ENCODE peak calls at places on chromosomes 2 and 18, in ten cellular contexts. E is RWPE1, U is sigmoid colon, K is stomach, C is endothelial cell, G is fibroblast of lung, Q is tibial artery, N is fibroblast of mammary gland, M is spleen, V is dorsolateral prefrontal cortex. Y is an unnamed sample.

GRCh38 chr2:102932521-102932920 is 170.7 kb downstream of the TMEM182 start:
- DNase-seq in V (no peak), M (no peak), E (no peak), C (no peak), K (no peak), U (no peak), Q (no peak), G (no peak), N (no peak), Y (no peak)

GRCh38 chr2:218404351-218405145 is 4.9 kb downstream of the CTDSP1 start:
- DNase-seq in Q (no peak), N (no peak), C (no peak), U (peak), G (no peak), V (no peak), E (no peak), M (no peak), K (no peak), Y (no peak)

GRCh38 chr2:28636491-28636890 is 115.1 kb upstream of the PPP1CB start:
- DNase-seq in V (no peak), C (no peak), Q (no peak), U (no peak), K (no peak), N (no peak), M (no peak), G (no peak), E (no peak), Y (no peak)

GRCh38 chr18:76973512-76974302 is 151.3 kb downstream of the ZNF236 start:
- DNase-seq in V (no peak), C (no peak), U (no peak), Q (no peak), G (no peak), K (no peak), E (no peak), M (peak), N (no peak), Y (no peak)

GRCh38 chr18:75654928-75655745 is 227.6 kb upstream of the SMIM21 start:
- DNase-seq in V (no peak), N (peak), C (no peak), U (no peak), Q (no peak), G (no peak), K (no peak), M (no peak), E (no peak), Y (no peak)

GRCh38 chr2:173415663-173416469 is 61.2 kb downstream of the CDCA7 start:
- DNase-seq in K (no peak), Q (no peak), U (no peak), C (no peak), N (no peak), G (no peak), V (no peak), E (no peak), M (no peak), Y (no peak)

GRCh38 chr2:219060821-219061791 is at the start of gene IHH:
- DNase-seq in U (no peak), Q (no peak), K (peak), N (no peak), V (no peak), M (no peak), C (peak), G (peak), E (no peak), Y (no peak)

GRCh38 chr2:239223029-239223329 is 177.8 kb downstream of the HDAC4 start:
- DNase-seq in M (no peak), Q (no peak), E (no peak), N (no peak), K (peak), V (no peak), C (no peak), U (no peak), G (no peak), Y (no peak)

GRCh38 chr2:197174539-197175094 is 136.0 kb downstream of the ANKRD44 start:
- DNase-seq in K (no peak), N (peak), G (peak), C (no peak), M (no peak), E (no peak), V (no peak), U (no peak), Q (no peak), Y (no peak)

GRCh38 chr2:26711457-26712155 is 19.1 kb downstream of the KCNK3 start:
- DNase-seq in N (no peak), M (no peak), U (peak), Q (no peak), V (no peak), C (no peak), G (no peak), E (no peak), K (no peak), Y (no peak)

GRCh38 chr2:45943231-45944044 is 292.0 kb downstream of the PRKCE start:
- DNase-seq in N (no peak), G (peak), M (no peak), C (no peak), V (no peak), K (no peak), E (no peak), U (no peak), Q (no peak), Y (no peak)
- TF ChIP-seq CTCF in N (no peak), G (no peak), M (no peak), C (no peak), V (no peak), K (no peak), E (no peak), U (no peak), Q (no peak), Y (no peak)

DNA sequence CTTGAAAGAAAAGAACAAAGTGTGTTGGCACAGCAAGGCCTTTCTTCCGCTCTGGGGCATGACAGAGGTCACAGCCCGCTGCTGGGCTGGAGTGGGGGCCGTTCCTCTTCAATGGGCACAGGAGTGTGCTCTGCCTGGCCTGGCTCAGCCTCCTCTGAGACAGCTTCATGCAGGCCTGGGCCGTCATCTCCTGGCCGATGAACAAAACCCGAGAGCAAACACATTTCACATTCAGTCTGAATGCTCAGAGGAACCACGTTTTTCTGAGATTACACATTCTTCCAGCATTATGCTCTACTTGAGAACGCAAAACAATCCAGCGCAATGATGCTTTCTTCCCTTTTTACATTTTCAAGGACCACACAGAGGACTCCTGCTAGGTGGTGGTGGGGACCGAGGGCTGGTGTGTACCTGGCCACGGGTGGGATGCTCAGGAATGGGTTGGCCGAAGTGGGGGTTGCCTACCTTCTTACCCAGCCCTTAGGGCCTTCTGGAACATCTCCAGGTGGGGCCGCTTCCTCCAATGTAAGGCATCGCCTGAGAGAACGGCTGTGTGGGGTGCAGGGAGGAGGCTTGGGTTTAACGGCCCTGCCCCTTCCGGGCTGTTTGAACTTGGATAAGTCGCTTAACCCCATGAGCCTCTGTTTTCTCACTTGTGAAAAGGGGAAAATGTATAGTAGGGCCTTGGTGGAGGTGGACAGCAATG is 34.8 kb downstream of the EMILIN2 start:
- DNase-seq in M (no peak), G (peak), V (no peak), N (peak), C (no peak), U (peak), Q (peak), K (no peak), E (no peak), Y (no peak)
- TF ChIP-seq CTCF in M (no peak), G (no peak), V (no peak), N (peak), C (no peak), U (no peak), Q (no peak), K (no peak), E (no peak), Y (no peak)

DNA sequence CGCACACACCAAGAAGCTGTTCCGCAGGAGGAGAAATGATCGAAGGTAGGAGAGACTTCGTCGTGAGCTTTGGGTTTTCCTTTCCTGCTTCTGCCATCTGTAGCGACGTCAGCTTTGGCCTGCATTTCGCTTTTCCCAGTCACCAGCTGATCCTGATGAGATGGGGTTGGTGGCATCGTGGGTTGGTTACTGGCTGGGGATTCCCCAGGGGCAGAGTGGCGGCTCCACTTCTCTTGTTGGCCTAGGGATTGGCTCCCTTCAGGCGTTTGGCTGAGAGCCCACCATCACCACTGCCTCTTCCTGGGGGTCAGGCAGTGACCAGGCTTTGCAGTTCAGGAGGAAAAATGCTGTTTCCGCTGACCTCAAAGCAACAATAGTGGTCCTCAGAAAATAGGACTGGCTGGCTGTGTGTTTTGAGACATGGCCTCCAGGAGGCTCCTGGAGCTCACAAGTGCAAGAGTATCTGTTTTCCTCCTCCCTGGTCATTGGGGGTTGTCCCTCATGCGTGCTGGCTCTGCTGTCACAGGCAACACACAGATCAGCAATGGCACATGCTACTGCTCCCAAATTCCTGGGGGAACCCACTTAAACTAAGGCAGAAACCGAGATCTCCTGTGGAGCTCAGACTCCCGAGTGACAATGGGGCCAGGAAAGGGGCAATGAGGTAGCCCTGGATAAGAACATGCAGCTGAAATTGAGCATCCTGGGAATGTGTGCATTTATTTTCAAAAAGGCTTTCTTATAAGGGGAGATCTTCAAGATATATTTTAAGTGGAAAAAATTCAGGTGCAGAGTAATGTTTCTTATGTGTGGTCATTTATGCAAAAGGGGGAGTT is 173.0 kb downstream of the CTIF start:
- DNase-seq in M (peak), N (peak), V (no peak), C (peak), K (no peak), G (peak), U (no peak), Q (no peak), E (no peak), Y (no peak)
- TF ChIP-seq CTCF in M (peak), N (peak), V (peak), C (no peak), K (no peak), G (peak), U (peak), Q (peak), E (no peak), Y (peak)

DNA sequence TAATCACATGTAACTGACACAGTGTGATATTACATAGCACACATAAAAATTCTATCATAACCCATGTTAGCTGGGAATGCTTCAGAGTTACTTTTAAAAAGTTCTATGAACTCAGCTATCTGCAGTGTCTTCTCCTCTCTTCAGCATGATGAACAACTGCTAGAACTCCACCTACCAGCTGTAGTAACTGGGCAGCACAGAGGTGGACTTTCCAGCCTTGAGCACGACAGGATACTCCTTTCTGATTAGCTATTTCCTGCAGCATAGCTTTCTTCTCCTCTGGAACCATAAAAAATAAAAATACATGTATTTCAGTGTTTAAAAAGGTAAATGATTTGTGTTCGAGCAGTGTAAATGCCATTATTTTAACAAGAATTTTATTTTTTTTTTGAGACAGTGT is 59.5 kb upstream of the AMMECR1L start:
- DNase-seq in K (no peak), G (no peak), E (no peak), N (no peak), M (no peak), V (no peak), Q (no peak), U (no peak), C (no peak), Y (no peak)
- TF ChIP-seq CTCF in K (no peak), G (no peak), E (no peak), N (no peak), M (no peak), V (no peak), Q (no peak), U (no peak), C (no peak), Y (no peak)

DNA sequence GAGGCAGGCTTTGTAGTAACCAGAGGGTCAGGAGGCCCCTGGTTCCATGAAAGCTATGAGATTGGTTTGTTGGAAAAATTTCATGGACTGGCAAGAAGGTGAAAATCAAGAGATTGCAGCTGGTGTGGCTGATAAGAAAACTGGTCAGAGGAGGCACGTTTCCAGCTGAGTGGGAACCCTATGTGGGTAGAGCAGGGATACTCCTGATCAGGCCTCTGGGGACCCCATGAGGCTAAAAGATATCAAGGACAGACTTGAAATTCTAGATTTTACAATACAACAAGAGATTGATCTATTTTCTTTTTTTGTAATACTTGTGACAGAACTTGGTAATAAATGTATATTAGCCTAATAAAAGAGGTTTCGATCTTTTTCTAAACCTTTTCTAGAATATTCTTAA is 1615.1 kb downstream of the DPP10 start:
- DNase-seq in C (no peak), N (no peak), E (no peak), K (no peak), Q (no peak), V (no peak), G (no peak), M (no peak), U (no peak), Y (no peak)
- TF ChIP-seq CTCF in C (no peak), N (no peak), E (no peak), K (no peak), Q (no peak), V (no peak), G (no peak), M (no peak), U (no peak), Y (no peak)

GRCh38 chr2:149038442-149039212 is at the start of gene LYPD6B:
- DNase-seq in V (no peak), M (peak), E (peak), G (no peak), K (peak), N (no peak), U (no peak), C (peak), Q (no peak), Y (peak)
- TF ChIP-seq CTCF in V (no peak), M (no peak), E (peak), G (no peak), K (no peak), N (no peak), U (no peak), C (no peak), Q (no peak), Y (no peak)

GRCh38 chr18:6729247-6730091 is at the start of gene ARHGAP28:
- DNase-seq in K (peak), U (peak), G (peak), C (peak), Q (peak), N (peak), V (peak), E (peak), M (peak), Y (peak)
- TF ChIP-seq CTCF in K (no peak), U (no peak), G (peak), C (peak), Q (no peak), N (no peak), V (no peak), E (peak), M (no peak), Y (no peak)

GRCh38 chr2:240983361-240983995 is 14.9 kb upstream of the SNED1 start:
- DNase-seq in V (no peak), M (peak), N (no peak), C (peak), Q (peak), G (peak), E (no peak), U (peak), K (peak), Y (peak)
- TF ChIP-seq CTCF in V (peak), M (peak), N (no peak), C (peak), Q (peak), G (no peak), E (peak), U (peak), K (peak), Y (no peak)

GRCh38 chr2:120230515-120231471 is 7.6 kb upstream of the TMEM185B start:
- DNase-seq in U (peak), K (no peak), G (no peak), N (no peak), C (no peak), V (no peak), Q (no peak), E (no peak), M (peak), Y (no peak)

GRCh38 chr2:120229341-120229740 is 6.1 kb upstream of the TMEM185B start:
- DNase-seq in C (no peak), Q (no peak), U (no peak), N (no peak), K (no peak), E (no peak), M (peak), G (no peak), V (no peak), Y (no peak)

GRCh38 chr2:120227111-120227991 is 4.2 kb upstream of the TMEM185B start:
- DNase-seq in C (no peak), Q (no peak), U (peak), E (peak), M (peak), G (no peak), N (no peak), K (no peak), V (no peak), Y (no peak)

GRCh38 chr2:120226296-120226695 is 3.1 kb upstream of the TMEM185B start:
- DNase-seq in E (no peak), M (peak), U (peak), V (no peak), Q (no peak), N (no peak), C (no peak), K (no peak), G (no peak), Y (no peak)

GRCh38 chr2:120228503-120228902 is 5.3 kb upstream of the TMEM185B start:
- DNase-seq in G (no peak), Q (no peak), U (peak), K (no peak), V (no peak), E (no peak), N (no peak), C (no peak), M (peak), Y (no peak)
- TF ChIP-seq CTCF in G (no peak), Q (no peak), U (no peak), K (no peak), V (no peak), E (no peak), N (no peak), C (no peak), M (no peak), Y (no peak)

Y was measured in mesothelial cell of epicardium.